ENCODE peak calls at places on chromosomes 11 and 22, in four cellular contexts. I, O, V and S are unnamed samples.

GRCh38 chr11:4704054-4704789 is at the start of gene MMP26:
- DNase-seq in V (no peak), I (no peak), O (no peak), S (no peak)

GRCh38 chr11:6888830-6889229 is 3.5 kb downstream of the OR2D2 start:
- DNase-seq in O (no peak), V (no peak), I (no peak), S (no peak)

GRCh38 chr11:13928566-13929251 is 33.8 kb upstream of the SPON1 start:
- DNase-seq in V (no peak), O (no peak), I (no peak), S (no peak)

GRCh38 chr22:24335529-24335928 is 64.9 kb downstream of the SPECC1L start:
- DNase-seq in O (no peak), V (no peak), I (no peak), S (no peak)

GRCh38 chr11:110524227-110524626 is 94.5 kb downstream of the FDX1 start:
- DNase-seq in V (no peak), O (no peak), I (no peak), S (no peak)

GRCh38 chr11:12517741-12518140 is 140.4 kb downstream of the PARVA start:
- DNase-seq in O (no peak), I (no peak), V (peak), S (no peak)

GRCh38 chr22:44051961-44052360 is 27.9 kb downstream of the PARVB start:
- DNase-seq in V (no peak), I (no peak), O (no peak), S (no peak)

GRCh38 chr22:43148581-43148980 is 2.8 kb upstream of the TSPO start:
- DNase-seq in V (no peak), O (no peak), I (no peak), S (no peak)

GRCh38 chr22:33300165-33300564 is 242.0 kb upstream of the SYN3 start:
- DNase-seq in I (no peak), V (no peak), O (no peak), S (no peak)

GRCh38 chr11:108198833-108199232 is 23.6 kb downstream of the NPAT start:
- DNase-seq in O (no peak), I (peak), V (no peak), S (no peak)

GRCh38 chr11:128708660-128709059 is 14.8 kb downstream of the FLI1 start:
- DNase-seq in O (no peak), I (no peak), V (no peak), S (no peak)

GRCh38 chr11:44978279-44978960 is 27.7 kb upstream of the TP53I11 start:
- DNase-seq in I (no peak), O (no peak), V (no peak), S (no peak)

GRCh38 chr22:45533731-45534130 is 31.0 kb downstream of the FBLN1 start:
- DNase-seq in O (no peak), I (no peak), V (no peak), S (no peak)

GRCh38 chr22:45538284-45538683 is 35.6 kb downstream of the FBLN1 start:
- DNase-seq in O (no peak), V (no peak), I (no peak), S (no peak)

GRCh38 chr22:45534339-45535192 is 31.9 kb downstream of the FBLN1 start:
- DNase-seq in O (no peak), V (peak), I (no peak), S (no peak)

GRCh38 chr22:45537734-45538181 is 35.1 kb downstream of the FBLN1 start:
- DNase-seq in O (peak), I (peak), V (peak), S (no peak)

DNA sequence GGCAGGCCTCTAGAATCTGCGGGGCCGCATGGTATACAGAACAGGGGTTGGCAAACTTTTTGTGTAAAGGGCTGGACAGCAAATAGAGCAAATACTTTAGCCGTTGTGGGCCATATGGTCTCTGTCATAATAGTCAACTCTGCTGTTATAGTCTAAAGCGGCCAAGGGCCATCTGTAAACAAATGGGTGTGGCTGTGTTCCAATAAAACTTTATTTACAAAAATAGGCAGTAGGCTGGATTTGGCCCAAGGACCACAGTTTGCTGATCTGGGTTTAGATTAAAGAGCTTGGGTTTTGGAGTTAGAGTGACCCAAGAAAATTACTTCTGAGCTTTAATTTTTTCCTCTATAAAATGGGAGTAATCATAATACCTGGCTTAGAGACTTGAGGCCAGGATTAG is 32.7 kb downstream of the FBLN1 start:
- DNase-seq in I (no peak), O (no peak), V (no peak), S (no peak)
- H3K27ac ChIP-seq in I (peak), O (no peak), V (peak), S (no peak)

DNA sequence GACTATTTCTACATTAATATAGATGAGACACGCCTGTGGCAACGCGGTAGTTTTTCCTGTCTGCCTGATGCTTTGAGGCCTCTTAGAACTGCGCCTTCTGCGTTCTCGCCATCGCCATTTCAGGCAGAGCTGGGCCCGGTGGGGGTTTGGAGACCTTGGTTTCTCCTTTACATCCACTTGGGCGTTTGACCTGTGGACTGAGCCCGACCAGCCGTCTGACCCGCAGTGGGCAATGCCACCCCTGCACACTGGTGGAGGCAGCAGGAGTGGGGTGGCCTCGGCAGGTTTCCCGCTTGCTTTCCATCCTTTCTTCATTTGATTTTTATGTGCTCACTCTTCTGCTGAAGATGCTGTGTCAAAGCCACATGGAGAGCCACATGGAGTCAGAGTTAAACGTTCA is 130.4 kb downstream of the TBC1D22A start:
- DNase-seq in I (peak), V (no peak), O (no peak), S (no peak)
- TF ChIP-seq POLR2AphosphoS5 in I (no peak), V (no peak), O (no peak), S (no peak)

GRCh38 chr22:48354082-48354481 is 1473.6 kb downstream of the BRD1 start:
- DNase-seq in I (no peak), O (no peak), V (no peak), S (no peak)
- H3K27ac ChIP-seq in I (no peak), O (no peak), V (no peak), S (no peak)

GRCh38 chr11:1695548-1696108 is 1.4 kb upstream of the KRTAP5-6 start:
- DNase-seq in V (no peak), O (no peak), I (no peak), S (no peak)

GRCh38 chr11:1694846-1695547 is 2.0 kb upstream of the KRTAP5-6 start:
- DNase-seq in O (no peak), V (no peak), I (no peak), S (no peak)

GRCh38 chr11:1693327-1694063 is 3.5 kb upstream of the KRTAP5-6 start:
- DNase-seq in V (peak), I (peak), O (peak), S (peak)

GRCh38 chr11:1692708-1693326 is 4.2 kb upstream of the KRTAP5-6 start:
- DNase-seq in O (no peak), I (no peak), V (no peak), S (no peak)

GRCh38 chr11:1694064-1694845 is 2.7 kb upstream of the KRTAP5-6 start:
- DNase-seq in O (peak), V (peak), I (peak), S (peak)
- TF ChIP-seq POLR2AphosphoS5 in O (no peak), V (no peak), I (no peak), S (peak)

GRCh38 chr11:76836613-76837291 is 24.0 kb upstream of the ACER3 start:
- DNase-seq in O (no peak), I (peak), V (no peak), S (no peak)
- H3K27ac ChIP-seq in O (no peak), I (peak), V (no peak), S (no peak)